ENCODE peak calls at places on chromosomes 6 and 20, in eight cellular contexts. D, Y, B, L, A, P, R and E are unnamed samples.

GRCh38 chr20:53949319-53949839 is 121.0 kb downstream of the BCAS1 start:
- DNase-seq in R (peak; percentile 90), B (no peak), D (peak; percentile 55), Y (peak; percentile 23), A (peak; percentile 63), P (no peak), L (no peak), E (peak; percentile 94)

GRCh38 chr20:56944546-56944945 is 315.4 kb downstream of the TFAP2C start:
- DNase-seq in D (no peak), L (no peak), Y (no peak), R (no peak), B (no peak), A (no peak), P (no peak), E (no peak)

GRCh38 chr20:64142546-64142945 is 21.7 kb upstream of the MYT1 start:
- DNase-seq in L (no peak), R (no peak), B (no peak), D (no peak), Y (no peak), A (no peak), P (peak; percentile 67), E (no peak)

GRCh38 chr20:805713-806112 is 27.8 kb upstream of the FAM110A start:
- DNase-seq in R (no peak), P (no peak), Y (peak; percentile 77), A (no peak), D (no peak), L (no peak), B (peak; percentile 43), E (peak; percentile 12)

GRCh38 chr6:11732036-11732545 is 46.5 kb downstream of the ADTRP start:
- DNase-seq in R (no peak), Y (peak; percentile 46), D (peak; percentile 48), P (no peak), A (no peak), L (no peak), B (no peak), E (peak; percentile 12)

GRCh38 chr6:161949531-161949930 is 675.7 kb upstream of the AGPAT4 start:
- DNase-seq in L (no peak), B (no peak), A (no peak), Y (no peak), D (no peak), R (no peak), P (no peak), E (no peak)

GRCh38 chr6:133587841-133588240 is 301.1 kb upstream of the TCF21 start:
- DNase-seq in B (no peak), Y (no peak), L (no peak), R (no peak), D (no peak), P (no peak), A (no peak), E (peak; percentile 87)

GRCh38 chr6:42352856-42353564 is 98.7 kb downstream of the TRERF1 start:
- DNase-seq in B (no peak), R (peak; percentile 35), Y (no peak), A (no peak), P (no peak), D (no peak), L (no peak), E (peak; percentile 90)

GRCh38 chr6:108541843-108542795 is 18.6 kb upstream of the FOXO3 start:
- DNase-seq in R (peak; percentile 74), Y (peak; percentile 89), L (peak; percentile 26), P (peak; percentile 11), D (peak; percentile 42), A (peak; percentile 42), B (peak; percentile 75), E (peak; percentile 87)